ENCODE peak calls at places on chromosomes 1 and 21, in four cellular contexts. S, T, E and A are unnamed samples.

GRCh38 chr1:173095632-173096031 is 44.9 kb upstream of the TNFSF18 start:
- DNase-seq in S (no peak), T (no peak), E (no peak), A (no peak)

GRCh38 chr1:10856863-10857598 is 60.6 kb upstream of the CASZ1 start:
- DNase-seq in E (no peak), T (no peak), S (no peak), A (no peak)

GRCh38 chr1:229238674-229239415 is 32.1 kb upstream of the RAB4A start:
- DNase-seq in T (peak; percentile 45), S (no peak), E (no peak), A (no peak)

GRCh38 chr1:185565314-185565713 is 168.9 kb upstream of the HMCN1 start:
- DNase-seq in S (no peak), E (peak; percentile 10), T (no peak), A (no peak)

GRCh38 chr1:1079408-1080121 is 5.5 kb upstream of the RNF223 start:
- DNase-seq in T (peak; percentile 82), S (no peak), E (peak; percentile 79), A (peak; percentile 40)

GRCh38 chr1:94925561-94926364 is 1.1 kb downstream of the CNN3 start:
- DNase-seq in S (peak; percentile 5), T (peak; percentile 86), E (peak; percentile 89), A (peak; percentile 98)

GRCh38 chr1:191034126-191034525 is 556.5 kb upstream of the BRINP3 start:
- DNase-seq in S (no peak), T (no peak), E (no peak), A (no peak)

GRCh38 chr21:46142581-46143473 is 12.6 kb downstream of the FTCD start:
- DNase-seq in S (no peak), T (no peak), E (no peak), A (no peak)

GRCh38 chr1:203325418-203326091 is 20.2 kb downstream of the BTG2 start:
- DNase-seq in T (peak; percentile 51), S (no peak), E (no peak), A (no peak)

GRCh38 chr1:63698001-63698838 is 75.6 kb upstream of the ROR1 start:
- DNase-seq in T (no peak), S (no peak), E (no peak), A (no peak)

GRCh38 chr21:23003951-23004350 is 2005.7 kb downstream of the NCAM2 start:
- DNase-seq in T (no peak), E (no peak), S (no peak), A (no peak)

GRCh38 chr1:235326719-235327558 is 1.0 kb downstream of the ARID4B start:
- DNase-seq in S (peak; percentile 32), T (peak; percentile 66), E (peak; percentile 21), A (peak; percentile 13)

GRCh38 chr1:244322791-244323521 is 128.8 kb downstream of the ADSS2 start:
- DNase-seq in T (no peak), S (no peak), E (peak; percentile 60), A (peak; percentile 75)

GRCh38 chr1:202214089-202214843 is 20.7 kb downstream of the LGR6 start:
- DNase-seq in S (no peak), T (peak; percentile 74), E (no peak), A (no peak)

GRCh38 chr1:199242601-199243000 is 603.8 kb downstream of the PTPRC start:
- DNase-seq in E (no peak), S (no peak), T (no peak), A (no peak)

GRCh38 chr1:110605901-110606783 is at the start of gene KCNA2:
- DNase-seq in S (no peak), E (no peak), T (peak; percentile 77), A (peak; percentile 50)

GRCh38 chr21:15293251-15293650 is 228.5 kb upstream of the NRIP1 start:
- DNase-seq in E (peak; percentile 30), S (no peak), T (no peak), A (peak; percentile 74)

GRCh38 chr21:16422702-16423101 is 692.9 kb downstream of the USP25 start:
- DNase-seq in T (no peak), E (no peak), S (no peak), A (no peak)

DNA sequence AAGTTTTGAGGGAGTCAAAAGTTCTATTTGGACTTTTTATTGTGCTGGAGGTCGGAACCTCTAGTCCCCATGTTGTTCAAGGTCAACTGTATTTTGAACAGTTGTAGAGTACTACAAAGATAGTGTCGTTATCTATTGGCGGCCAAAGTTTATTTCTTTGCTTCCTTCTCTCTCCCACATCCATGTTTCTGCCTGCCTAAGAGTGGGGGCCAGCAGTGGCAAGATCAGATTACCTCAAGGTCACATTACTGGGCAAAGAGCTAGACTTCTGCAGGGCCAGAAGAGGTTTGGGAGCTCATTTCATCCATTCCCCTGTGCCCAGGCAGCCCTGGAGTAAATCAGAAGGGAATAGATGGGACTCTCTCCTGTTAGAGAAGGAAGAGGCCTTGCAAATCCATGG is 73.6 kb downstream of the PLPP3 start:
- DNase-seq in T (no peak), S (no peak), E (no peak), A (no peak)
- H3K4me3 ChIP-seq in T (no peak overlapping the region), S (no peak overlapping the region), E (no peak overlapping the region), A (no peak overlapping the region)

GRCh38 chr1:14442669-14443068 is 155.8 kb upstream of the KAZN start:
- DNase-seq in E (no peak), S (no peak), T (no peak), A (no peak)
- TF ChIP-seq SUZ12 in E (no peak), S (no peak), T (no peak), A (no peak)

GRCh38 chr1:4633346-4633745 is 21.1 kb upstream of the AJAP1 start:
- DNase-seq in S (no peak), T (no peak), E (no peak), A (no peak)
- H3K9me3 ChIP-seq in S (no peaks in the 10 kb centered on the region), T (no peaks in the 10 kb centered on the region), E (no peaks in the 10 kb centered on the region), A (no peaks in the 10 kb centered on the region)

GRCh38 chr1:36320767-36321118 is 2.7 kb downstream of the EVA1B start:
- DNase-seq in E (no peak), S (no peak), T (no peak), A (no peak)

GRCh38 chr1:36323636-36324321 is at the start of gene EVA1B:
- DNase-seq in T (peak; percentile 79), E (peak; percentile 88), S (no peak), A (peak; percentile 60)

GRCh38 chr1:36321119-36321951 is 2.1 kb downstream of the EVA1B start:
- DNase-seq in T (peak; percentile 91), S (no peak), E (no peak), A (peak; percentile 79)

GRCh38 chr1:36322786-36323635 is 434 bp downstream of the EVA1B start:
- DNase-seq in S (no peak), E (no peak), T (peak; percentile 79), A (no peak)

DNA sequence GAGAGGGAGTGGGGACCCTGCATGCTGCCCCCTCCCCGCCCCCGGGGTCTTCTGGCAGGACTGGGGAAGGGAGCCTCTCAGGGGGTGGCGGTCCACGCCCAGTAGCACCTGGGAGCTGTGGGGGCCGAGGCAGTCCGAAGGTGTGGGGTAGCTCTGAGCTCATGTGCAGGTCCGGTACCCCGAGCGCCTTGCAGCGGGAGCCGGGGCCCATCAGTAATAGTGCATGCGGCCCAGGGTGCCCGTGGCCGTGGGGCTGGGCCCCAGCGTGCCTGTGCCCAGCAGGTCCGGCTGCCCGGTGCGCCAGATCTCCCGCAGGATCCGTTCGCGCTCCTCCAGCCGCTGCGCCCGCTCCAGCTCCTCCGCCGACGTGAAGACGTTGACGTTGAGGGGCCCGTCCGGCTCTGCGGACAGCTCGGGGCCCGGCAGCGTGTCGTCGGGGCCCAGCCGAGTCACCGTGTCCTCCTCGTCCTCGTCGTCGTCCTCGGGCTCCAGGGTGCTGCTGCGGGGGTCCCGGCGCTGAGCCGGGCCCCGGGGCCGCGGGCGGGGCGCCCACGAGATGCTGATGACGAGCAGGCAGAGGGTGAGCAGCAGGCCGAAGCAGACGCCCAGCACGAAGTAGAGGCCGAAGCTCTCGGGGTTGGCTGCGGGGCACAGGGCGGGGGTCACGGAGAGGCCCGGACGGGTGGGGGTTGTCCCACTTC is 1.2 kb downstream of the EVA1B start:
- DNase-seq in T (peak; percentile 80), E (no peak), S (no peak), A (no peak)
- H3K4me3 ChIP-seq in T (peak overlapping the region; percentile 51), E (peak overlapping the region; percentile 72), S (peak overlapping the region; percentile 70), A (peak overlapping the region; percentile 37)

DNA sequence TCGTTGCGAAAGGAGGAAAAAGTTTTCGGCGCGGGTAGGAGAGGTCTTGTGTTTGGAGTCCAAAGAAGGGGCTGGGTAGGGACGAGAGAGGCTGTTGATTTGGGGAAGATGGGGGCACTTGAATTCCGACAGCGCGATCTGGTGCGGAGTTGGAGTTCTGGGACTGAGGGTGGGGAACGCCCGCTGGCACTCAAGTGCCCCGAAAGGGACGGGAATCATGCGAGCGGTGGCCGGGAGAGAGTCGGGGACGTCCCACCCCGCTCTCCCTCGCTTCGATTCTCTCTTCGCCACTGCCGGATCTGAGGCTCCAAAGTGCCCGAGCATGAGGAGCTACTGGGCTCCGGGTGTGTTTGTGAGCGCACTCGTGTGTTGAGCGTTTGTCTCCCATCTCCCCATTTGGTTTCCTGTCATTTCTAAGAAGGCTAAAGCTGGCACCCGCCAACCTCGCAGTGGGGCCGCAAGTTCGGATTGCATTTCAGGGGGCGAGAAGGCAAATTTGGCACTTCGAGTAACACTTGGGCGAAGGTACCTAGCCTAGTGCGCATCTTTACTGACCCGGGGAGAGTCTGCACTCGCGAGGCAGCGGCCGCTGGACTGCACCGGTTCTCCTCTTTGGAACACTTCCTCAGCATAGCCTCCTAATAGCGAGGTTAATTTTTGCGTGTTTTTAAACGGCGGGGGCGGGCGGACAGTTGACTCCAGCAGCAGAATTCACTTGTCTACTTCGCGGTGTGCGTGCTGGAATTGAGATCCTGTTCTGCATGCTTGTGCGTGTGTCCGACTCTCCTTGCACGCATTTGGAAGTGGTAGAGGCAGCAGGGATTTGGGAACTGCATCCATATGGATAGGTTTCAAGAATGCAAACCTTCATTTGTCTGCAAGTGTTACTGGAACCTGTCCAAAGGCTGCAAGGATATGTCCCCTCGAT is 1.2 kb downstream of the CHRM3 start:
- DNase-seq in E (no peak), S (no peak), T (peak; percentile 67), A (no peak)
- TF ChIP-seq SUZ12 in E (no peak), S (no peak), T (peak; percentile 81), A (peak; percentile 98)

GRCh38 chr1:4379451-4380175 is 274.8 kb upstream of the AJAP1 start:
- DNase-seq in T (no peak), E (no peak), S (no peak), A (no peak)
- H3K9me3 ChIP-seq in T (peaks cover 72% of the 10 kb centered on the region), E (peaks cover 40% of the 10 kb centered on the region), S (no peaks in the 10 kb centered on the region), A (peaks cover 41% of the 10 kb centered on the region)

GRCh38 chr1:19646771-19647319 is 2.7 kb downstream of the NBL1 start:
- DNase-seq in T (no peak), E (no peak), S (no peak), A (no peak)
- H3K4me3 ChIP-seq in T (no peak overlapping the region), E (no peak overlapping the region), S (no peak overlapping the region), A (no peak overlapping the region)

DNA sequence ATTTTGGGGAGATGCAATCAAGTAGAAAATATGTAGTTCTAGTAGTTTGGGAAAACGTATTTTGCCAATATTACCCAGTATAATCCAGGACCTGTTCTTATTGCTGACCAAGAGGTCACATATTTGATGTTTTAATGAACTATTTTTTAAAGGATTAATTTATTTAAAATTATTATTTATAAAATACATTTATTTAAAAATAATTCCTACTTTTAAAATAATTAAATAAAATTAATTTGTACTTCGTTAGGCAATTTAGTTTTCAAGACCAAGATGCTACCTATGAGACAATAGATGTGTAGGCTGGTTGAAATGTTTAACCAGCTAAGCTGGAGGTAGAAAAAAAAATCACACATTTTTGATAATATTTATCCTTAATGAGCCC is 140.4 kb upstream of the BEND5 start:
- DNase-seq in E (no peak), S (no peak), T (no peak), A (no peak)
- TF ChIP-seq SUZ12 in E (no peak), S (no peak), T (no peak), A (no peak)

DNA sequence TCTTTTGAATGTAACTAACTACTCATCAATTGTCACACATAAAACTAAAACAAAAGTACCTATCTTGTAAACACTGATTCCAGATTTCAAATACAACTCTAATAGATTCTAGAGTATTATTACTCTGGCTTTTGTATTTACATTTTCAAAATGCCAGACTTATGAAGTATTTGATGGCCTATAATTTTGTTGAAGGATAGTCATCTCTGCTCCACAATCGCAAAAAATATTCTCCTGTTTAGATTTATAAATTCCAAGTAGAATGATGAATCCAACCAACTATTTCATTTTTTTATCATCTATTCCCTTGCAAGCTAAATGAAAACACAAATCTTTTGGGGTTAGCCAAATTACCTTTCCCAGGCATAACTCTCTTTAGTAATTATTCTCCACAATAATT is 75.0 kb upstream of the GUCA2A start:
- DNase-seq in E (no peak), S (no peak), T (no peak), A (no peak)
- H3K9me3 ChIP-seq in E (peaks cover 27% of the 10 kb centered on the region), S (peaks cover 20% of the 10 kb centered on the region), T (peaks cover 22% of the 10 kb centered on the region), A (peaks cover 62% of the 10 kb centered on the region)